ENCODE peak calls at places on chromosomes 4 and X, in ten cellular contexts. One of them, this sample, is unnamed.

GRCh38 chr4:176387571-176387970 is 67.8 kb downstream of the SPCS3 start:
- DNase-seq in GM12878: no peak
- DNase-seq in SK-N-SH: no peak
- DNase-seq in H1: no peak
- DNase-seq in ovary: no peak
- DNase-seq in AG04449: no peak
- DNase-seq in body of pancreas: no peak
- DNase-seq in fibroblast of mammary gland: peak
- DNase-seq in adrenal gland: no peak
- DNase-seq in epithelial cell of esophagus: no peak
- DNase-seq in this sample: no peak

GRCh38 chrX:53950130-53950733 is 94.0 kb downstream of the PHF8 start:
- DNase-seq in body of pancreas: no peak
- DNase-seq in AG04449: no peak
- DNase-seq in fibroblast of mammary gland: no peak
- DNase-seq in ovary: no peak
- DNase-seq in adrenal gland: no peak
- DNase-seq in GM12878: no peak
- DNase-seq in H1: no peak
- DNase-seq in SK-N-SH: no peak
- DNase-seq in epithelial cell of esophagus: peak
- DNase-seq in this sample: no peak

GRCh38 chr4:131302108-131302507 is 1847.0 kb upstream of the PCDH10 start:
- DNase-seq in AG04449: no peak
- DNase-seq in fibroblast of mammary gland: no peak
- DNase-seq in ovary: no peak
- DNase-seq in GM12878: no peak
- DNase-seq in epithelial cell of esophagus: peak
- DNase-seq in SK-N-SH: no peak
- DNase-seq in H1: no peak
- DNase-seq in adrenal gland: no peak
- DNase-seq in body of pancreas: no peak
- DNase-seq in this sample: no peak

GRCh38 chr4:125704726-125705125 is 390.0 kb downstream of the FAT4 start:
- DNase-seq in AG04449: no peak
- DNase-seq in epithelial cell of esophagus: no peak
- DNase-seq in GM12878: no peak
- DNase-seq in ovary: no peak
- DNase-seq in fibroblast of mammary gland: peak
- DNase-seq in H1: no peak
- DNase-seq in body of pancreas: no peak
- DNase-seq in SK-N-SH: no peak
- DNase-seq in adrenal gland: no peak
- DNase-seq in this sample: no peak

GRCh38 chr4:76197971-76198410 is 15.6 kb downstream of the SCARB2 start:
- DNase-seq in ovary: peak
- DNase-seq in fibroblast of mammary gland: peak
- DNase-seq in AG04449: no peak
- DNase-seq in body of pancreas: peak
- DNase-seq in SK-N-SH: peak
- DNase-seq in GM12878: no peak
- DNase-seq in H1: no peak
- DNase-seq in adrenal gland: peak
- DNase-seq in epithelial cell of esophagus: peak
- DNase-seq in this sample: no peak

GRCh38 chr4:100590308-100590707 is 72.5 kb upstream of the EMCN start:
- DNase-seq in body of pancreas: no peak
- DNase-seq in H1: no peak
- DNase-seq in fibroblast of mammary gland: no peak
- DNase-seq in adrenal gland: no peak
- DNase-seq in epithelial cell of esophagus: peak
- DNase-seq in SK-N-SH: no peak
- DNase-seq in AG04449: no peak
- DNase-seq in ovary: no peak
- DNase-seq in GM12878: no peak
- DNase-seq in this sample: no peak

GRCh38 chrX:153782871-153783270 is 2.0 kb downstream of the SRPK3 start:
- DNase-seq in fibroblast of mammary gland: no peak
- DNase-seq in adrenal gland: no peak
- DNase-seq in GM12878: no peak
- DNase-seq in epithelial cell of esophagus: no peak
- DNase-seq in body of pancreas: no peak
- DNase-seq in ovary: no peak
- DNase-seq in H1: no peak
- DNase-seq in SK-N-SH: no peak
- DNase-seq in AG04449: no peak
- DNase-seq in this sample: no peak

GRCh38 chr4:86451560-86452322 is 91.9 kb upstream of the MAPK10 start:
- DNase-seq in ovary: no peak
- DNase-seq in body of pancreas: no peak
- DNase-seq in GM12878: no peak
- DNase-seq in fibroblast of mammary gland: peak
- DNase-seq in epithelial cell of esophagus: peak
- DNase-seq in AG04449: no peak
- DNase-seq in H1: no peak
- DNase-seq in SK-N-SH: peak
- DNase-seq in adrenal gland: no peak
- DNase-seq in this sample: no peak

GRCh38 chrX:103187953-103188475 is 26.9 kb upstream of the BEX4 start:
- DNase-seq in GM12878: no peak
- DNase-seq in H1: no peak
- DNase-seq in ovary: no peak
- DNase-seq in SK-N-SH: no peak
- DNase-seq in epithelial cell of esophagus: no peak
- DNase-seq in adrenal gland: no peak
- DNase-seq in fibroblast of mammary gland: peak
- DNase-seq in body of pancreas: no peak
- DNase-seq in AG04449: no peak
- DNase-seq in this sample: no peak

GRCh38 chr4:112410364-112410763 is 105.6 kb downstream of the NEUROG2 start:
- DNase-seq in adrenal gland: no peak
- DNase-seq in GM12878: no peak
- DNase-seq in SK-N-SH: peak
- DNase-seq in epithelial cell of esophagus: peak
- DNase-seq in fibroblast of mammary gland: no peak
- DNase-seq in AG04449: no peak
- DNase-seq in H1: no peak
- DNase-seq in body of pancreas: no peak
- DNase-seq in ovary: no peak
- DNase-seq in this sample: no peak

GRCh38 chrX:134481339-134481738 is 21.4 kb downstream of the HPRT1 start:
- DNase-seq in ovary: no peak
- DNase-seq in H1: no peak
- DNase-seq in AG04449: no peak
- DNase-seq in SK-N-SH: no peak
- DNase-seq in fibroblast of mammary gland: no peak
- DNase-seq in GM12878: no peak
- DNase-seq in epithelial cell of esophagus: no peak
- DNase-seq in body of pancreas: no peak
- DNase-seq in adrenal gland: no peak
- DNase-seq in this sample: no peak

GRCh38 chr4:16225139-16225538 is 1.1 kb downstream of the TAPT1 start:
- DNase-seq in adrenal gland: no peak
- DNase-seq in AG04449: no peak
- DNase-seq in epithelial cell of esophagus: peak
- DNase-seq in ovary: no peak
- DNase-seq in fibroblast of mammary gland: peak
- DNase-seq in GM12878: no peak
- DNase-seq in H1: no peak
- DNase-seq in SK-N-SH: no peak
- DNase-seq in body of pancreas: no peak
- DNase-seq in this sample: no peak

GRCh38 chr4:20773144-20773997 is 73.1 kb downstream of the PACRGL start:
- DNase-seq in adrenal gland: peak
- DNase-seq in ovary: peak
- DNase-seq in GM12878: no peak
- DNase-seq in epithelial cell of esophagus: peak
- DNase-seq in fibroblast of mammary gland: peak
- DNase-seq in AG04449: peak
- DNase-seq in H1: peak
- DNase-seq in body of pancreas: peak
- DNase-seq in SK-N-SH: peak
- DNase-seq in this sample: peak

DNA sequence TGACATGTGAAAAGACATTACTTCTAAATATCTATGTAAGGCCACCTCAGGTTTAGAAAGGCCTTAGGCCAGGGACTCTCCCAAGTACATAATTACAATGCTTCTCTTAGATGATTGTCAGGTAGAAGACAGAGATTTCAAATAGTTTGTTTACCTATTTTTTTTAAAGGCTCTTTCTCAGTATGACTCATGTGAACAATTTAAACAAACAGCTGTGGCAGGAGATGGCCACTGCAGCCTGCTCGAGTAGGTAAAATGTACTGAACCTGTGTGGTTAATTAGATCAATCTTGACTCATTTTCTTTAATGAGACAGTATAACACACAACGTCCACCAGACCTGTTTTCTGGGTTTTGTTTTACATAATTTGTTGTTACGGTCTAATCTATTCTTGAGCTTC is 50.2 kb downstream of the LEF1 start:
- DNase-seq in GM12878: peak
- DNase-seq in adrenal gland: no peak
- DNase-seq in fibroblast of mammary gland: no peak
- DNase-seq in epithelial cell of esophagus: peak
- DNase-seq in H1: no peak
- DNase-seq in AG04449: no peak
- DNase-seq in ovary: no peak
- DNase-seq in body of pancreas: no peak
- DNase-seq in SK-N-SH: no peak
- DNase-seq in this sample: no peak
- H3K4me3 ChIP-seq in GM12878: no peak
- H3K4me3 ChIP-seq in adrenal gland: no peak
- H3K4me3 ChIP-seq in fibroblast of mammary gland: no peak
- H3K4me3 ChIP-seq in epithelial cell of esophagus: no peak
- H3K4me3 ChIP-seq in H1: no peak
- H3K4me3 ChIP-seq in AG04449: no peak
- H3K4me3 ChIP-seq in ovary: no peak
- H3K4me3 ChIP-seq in body of pancreas: no peak
- H3K4me3 ChIP-seq in SK-N-SH: no peak
- H3K4me3 ChIP-seq in this sample: no peak

GRCh38 chr4:34723606-34724005 is 1520.7 kb downstream of the ARAP2 start:
- DNase-seq in fibroblast of mammary gland: peak
- DNase-seq in body of pancreas: no peak
- DNase-seq in GM12878: no peak
- DNase-seq in ovary: no peak
- DNase-seq in H1: no peak
- DNase-seq in epithelial cell of esophagus: no peak
- DNase-seq in AG04449: no peak
- DNase-seq in adrenal gland: no peak
- DNase-seq in SK-N-SH: no peak
- DNase-seq in this sample: no peak
- TF ChIP-seq CTCF in fibroblast of mammary gland: no peak
- TF ChIP-seq CTCF in body of pancreas: no peak
- TF ChIP-seq CTCF in GM12878: no peak
- TF ChIP-seq CTCF in ovary: no peak
- TF ChIP-seq CTCF in H1: no peak
- TF ChIP-seq CTCF in epithelial cell of esophagus: no peak
- TF ChIP-seq CTCF in AG04449: no peak
- TF ChIP-seq CTCF in adrenal gland: no peak
- TF ChIP-seq CTCF in SK-N-SH: no peak
- TF ChIP-seq CTCF in this sample: no peak

GRCh38 chrX:107708762-107709161 is 66.8 kb downstream of the TSC22D3 start:
- DNase-seq in body of pancreas: no peak
- DNase-seq in SK-N-SH: no peak
- DNase-seq in adrenal gland: peak
- DNase-seq in fibroblast of mammary gland: no peak
- DNase-seq in epithelial cell of esophagus: no peak
- DNase-seq in ovary: no peak
- DNase-seq in GM12878: no peak
- DNase-seq in H1: no peak
- DNase-seq in AG04449: no peak
- DNase-seq in this sample: peak

GRCh38 chrX:107712231-107713204 is 63.1 kb downstream of the TSC22D3 start:
- DNase-seq in ovary: no peak
- DNase-seq in GM12878: no peak
- DNase-seq in SK-N-SH: no peak
- DNase-seq in adrenal gland: peak
- DNase-seq in H1: no peak
- DNase-seq in AG04449: no peak
- DNase-seq in epithelial cell of esophagus: peak
- DNase-seq in fibroblast of mammary gland: peak
- DNase-seq in body of pancreas: no peak
- DNase-seq in this sample: no peak

GRCh38 chrX:107711521-107712041 is 64.0 kb downstream of the TSC22D3 start:
- DNase-seq in H1: no peak
- DNase-seq in GM12878: no peak
- DNase-seq in fibroblast of mammary gland: peak
- DNase-seq in ovary: no peak
- DNase-seq in SK-N-SH: no peak
- DNase-seq in adrenal gland: peak
- DNase-seq in epithelial cell of esophagus: no peak
- DNase-seq in AG04449: no peak
- DNase-seq in body of pancreas: no peak
- DNase-seq in this sample: no peak

GRCh38 chrX:107709266-107709795 is 66.3 kb downstream of the TSC22D3 start:
- DNase-seq in ovary: no peak
- DNase-seq in SK-N-SH: no peak
- DNase-seq in GM12878: no peak
- DNase-seq in adrenal gland: peak
- DNase-seq in AG04449: no peak
- DNase-seq in fibroblast of mammary gland: no peak
- DNase-seq in body of pancreas: no peak
- DNase-seq in H1: no peak
- DNase-seq in epithelial cell of esophagus: no peak
- DNase-seq in this sample: no peak

GRCh38 chrX:107710617-107711391 is 64.8 kb downstream of the TSC22D3 start:
- DNase-seq in adrenal gland: peak
- DNase-seq in H1: no peak
- DNase-seq in AG04449: peak
- DNase-seq in ovary: no peak
- DNase-seq in GM12878: peak
- DNase-seq in body of pancreas: peak
- DNase-seq in fibroblast of mammary gland: peak
- DNase-seq in SK-N-SH: no peak
- DNase-seq in epithelial cell of esophagus: peak
- DNase-seq in this sample: peak
- H3K4me3 ChIP-seq in adrenal gland: peak
- H3K4me3 ChIP-seq in H1: no peak
- H3K4me3 ChIP-seq in AG04449: no peak
- H3K4me3 ChIP-seq in ovary: no peak
- H3K4me3 ChIP-seq in GM12878: peak
- H3K4me3 ChIP-seq in body of pancreas: no peak
- H3K4me3 ChIP-seq in fibroblast of mammary gland: no peak
- H3K4me3 ChIP-seq in SK-N-SH: no peak
- H3K4me3 ChIP-seq in epithelial cell of esophagus: no peak
- H3K4me3 ChIP-seq in this sample: no peak

DNA sequence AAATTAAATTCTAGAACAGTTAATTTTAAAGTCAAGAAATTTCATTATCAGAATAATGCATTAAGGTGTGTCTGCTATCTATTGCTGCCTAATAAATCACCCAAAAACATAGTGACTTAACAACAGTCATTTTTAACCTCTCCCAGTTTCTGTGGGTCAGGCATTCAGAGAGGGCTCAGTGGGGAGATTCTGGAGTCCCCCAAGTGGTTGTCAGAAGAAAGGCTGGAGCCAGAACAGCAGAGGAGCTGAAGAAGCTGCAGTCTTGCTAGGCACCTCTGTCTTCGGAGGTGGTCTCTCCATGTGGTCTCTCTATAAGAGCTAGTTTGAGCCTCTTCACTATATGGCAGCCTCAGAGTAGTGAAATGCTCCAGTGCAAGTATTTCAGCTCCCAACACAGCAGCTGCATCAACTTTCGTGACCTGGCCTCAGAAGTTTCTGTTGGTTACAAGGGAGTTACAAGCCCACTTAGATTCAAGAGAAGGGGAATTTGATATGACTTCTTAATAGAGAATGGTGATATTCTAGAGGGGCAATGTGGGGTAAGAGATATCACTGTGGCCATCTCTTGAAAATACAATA is 9.4 kb upstream of the HOPX start:
- DNase-seq in fibroblast of mammary gland: no peak
- DNase-seq in AG04449: no peak
- DNase-seq in GM12878: no peak
- DNase-seq in ovary: no peak
- DNase-seq in epithelial cell of esophagus: no peak
- DNase-seq in SK-N-SH: no peak
- DNase-seq in body of pancreas: no peak
- DNase-seq in adrenal gland: no peak
- DNase-seq in H1: no peak
- DNase-seq in this sample: no peak
- TF ChIP-seq CTCF in fibroblast of mammary gland: no peak
- TF ChIP-seq CTCF in AG04449: no peak
- TF ChIP-seq CTCF in GM12878: no peak
- TF ChIP-seq CTCF in ovary: no peak
- TF ChIP-seq CTCF in epithelial cell of esophagus: no peak
- TF ChIP-seq CTCF in SK-N-SH: no peak
- TF ChIP-seq CTCF in body of pancreas: no peak
- TF ChIP-seq CTCF in adrenal gland: no peak
- TF ChIP-seq CTCF in H1: peak
- TF ChIP-seq CTCF in this sample: no peak

This sample was measured in lung.